ENCODE peak calls at places on chromosomes 3 and 15, in six cellular contexts. S, E, D, U, L and W are unnamed samples.

GRCh38 chr3:71226565-71227281 is 356.8 kb downstream of the FOXP1 start:
- DNase-seq in S (no peak), E (peak; percentile 64), D (peak; percentile 85), U (no peak), L (peak; percentile 70), W (no peak)

GRCh38 chr3:22141769-22142168 is 390.8 kb upstream of the ZNF385D start:
- DNase-seq in S (no peak), E (no peak), D (no peak), U (no peak), L (no peak), W (no peak)

GRCh38 chr15:94206463-94207167 is 24.7 kb upstream of the MCTP2 start:
- DNase-seq in S (no peak), E (peak; percentile 78), D (peak; percentile 66), U (no peak), L (no peak), W (no peak)

GRCh38 chr3:177385831-177386301 is 188.6 kb upstream of the TBL1XR1 start:
- DNase-seq in S (no peak), E (peak; percentile 55), D (no peak), U (no peak), L (no peak), W (no peak)

GRCh38 chr3:184908859-184909258 is 96.9 kb downstream of the VPS8 start:
- DNase-seq in S (no peak), E (no peak), D (no peak), U (no peak), L (no peak), W (no peak)

GRCh38 chr15:33154366-33155166 is 39.9 kb downstream of the FMN1 start:
- DNase-seq in S (no peak), E (peak; percentile 90), D (no peak), U (no peak), L (no peak), W (peak; percentile 97)

GRCh38 chr3:116005404-116005803 is 382.1 kb downstream of the GAP43 start:
- DNase-seq in S (peak; percentile 56), E (peak; percentile 95), D (no peak), U (peak; percentile 62), L (no peak), W (peak; percentile 99)

GRCh38 chr3:169769287-169770181 is at the start of gene ACTRT3:
- DNase-seq in S (peak; percentile 81), E (peak; percentile 68), D (peak; percentile 52), U (no peak), L (peak; percentile 49), W (no peak)

GRCh38 chr3:111729087-111729846 is 129.8 kb upstream of the PHLDB2 start:
- DNase-seq in S (no peak), E (peak; percentile 96), D (no peak), U (peak; percentile 24), L (no peak), W (no peak)

GRCh38 chr3:158700559-158700958 is 28.1 kb upstream of the LXN start:
- DNase-seq in S (no peak), E (no peak), D (no peak), U (no peak), L (no peak), W (no peak)